ENCODE peak calls at places on chromosome 11, in ten cellular contexts. A, U, N, S, V, C, I, L, D and O are unnamed samples.

GRCh38 chr11:12066799-12067508 is 43.4 kb upstream of the MICAL2 start:
- DNase-seq in A (no peak), U (no peak), N (peak), S (no peak), V (no peak), C (no peak), I (peak), L (peak), D (no peak), O (no peak)

GRCh38 chr11:33532257-33532656 is 168.4 kb downstream of the C11orf91 start:
- DNase-seq in A (no peak), U (no peak), N (no peak), S (no peak), V (no peak), C (no peak), I (no peak), L (no peak), D (no peak), O (no peak)

GRCh38 chr11:77249427-77249826 is 52.1 kb downstream of the GDPD4 start:
- DNase-seq in A (no peak), U (no peak), N (no peak), S (no peak), V (no peak), C (no peak), I (no peak), L (peak), D (no peak), O (no peak)

GRCh38 chr11:15327786-15328231 is 213.1 kb downstream of the INSC start:
- DNase-seq in A (no peak), U (peak), N (peak), S (no peak), V (peak), C (peak), I (peak), L (peak), D (peak), O (no peak)

GRCh38 chr11:128658499-128658898 is 35.4 kb upstream of the FLI1 start:
- DNase-seq in A (no peak), U (no peak), N (no peak), S (no peak), V (no peak), C (no peak), I (no peak), L (peak), D (no peak), O (no peak)

GRCh38 chr11:128593281-128593680 is 5.9 kb upstream of the ETS1 start:
- DNase-seq in A (no peak), U (no peak), N (no peak), S (no peak), V (no peak), C (no peak), I (no peak), L (peak), D (no peak), O (no peak)

GRCh38 chr11:118290923-118291322 is 13.6 kb upstream of the CD3E start:
- DNase-seq in A (no peak), U (no peak), N (peak), S (no peak), V (no peak), C (no peak), I (peak), L (peak), D (no peak), O (no peak)

GRCh38 chr11:61718613-61719302 is 33.7 kb upstream of the MYRF start:
- DNase-seq in A (no peak), U (no peak), N (no peak), S (no peak), V (peak), C (no peak), I (peak), L (peak), D (no peak), O (peak)

GRCh38 chr11:16052750-16053149 is 303.6 kb downstream of the SOX6 start:
- DNase-seq in A (no peak), U (no peak), N (no peak), S (no peak), V (no peak), C (no peak), I (no peak), L (no peak), D (no peak), O (no peak)

GRCh38 chr11:102891736-102892135 is 17.0 kb upstream of the MMP12 start:
- DNase-seq in A (no peak), U (no peak), N (no peak), S (no peak), V (no peak), C (no peak), I (no peak), L (no peak), D (no peak), O (no peak)

GRCh38 chr11:5364214-5364613 is 12.9 kb downstream of the OR51B6 start:
- DNase-seq in A (no peak), U (no peak), N (no peak), S (no peak), V (no peak), C (no peak), I (no peak), L (peak), D (no peak), O (peak)